ENCODE peak calls at places on chromosomes 16 and 17, in five cellular contexts. T is activated naive CD8-positive, alpha-beta T cell treated with anti-CD3 and anti-CD28 coated beads for 36 hours; V is ascending aorta; O is naive thymus-derived CD8-positive, alpha-beta T cell; U is NCI-H1694 treated with DMSO at 0.1 percent for 48 hours. R is an unnamed sample.

GRCh38 chr16:8931864-8932263 is 31.8 kb downstream of the USP7 start:
- DNase-seq in O (peak), V (no peak), U (no peak), T (no peak), R (peak)

GRCh38 chr16:68298907-68299515 is 11.7 kb downstream of the SLC7A6OS start:
- DNase-seq in T (no peak), V (no peak), U (peak), O (no peak), R (no peak)

GRCh38 chr17:37742762-37743611 is 1.9 kb downstream of the HNF1B start:
- DNase-seq in O (no peak), U (no peak), V (no peak), T (peak), R (no peak)

GRCh38 chr16:54936979-54937672 is 6.5 kb downstream of the IRX5 start:
- DNase-seq in T (no peak), O (no peak), U (no peak), V (no peak), R (no peak)

GRCh38 chr16:64586756-64587155 is 535.1 kb downstream of the CDH11 start:
- DNase-seq in O (no peak), T (no peak), U (peak), V (no peak), R (no peak)

GRCh38 chr16:54275956-54276355 is 10.6 kb downstream of the IRX3 start:
- DNase-seq in O (no peak), T (no peak), U (no peak), V (peak), R (no peak)

GRCh38 chr17:67570797-67571196 is 146.9 kb upstream of the NOL11 start:
- DNase-seq in T (no peak), V (no peak), U (no peak), O (no peak), R (no peak)

GRCh38 chr17:44820631-44821196 is 9.4 kb downstream of the GJC1 start:
- DNase-seq in T (no peak), O (no peak), U (peak), V (no peak), R (no peak)

GRCh38 chr17:75845058-75845711 is 981 bp upstream of the UNC13D start:
- DNase-seq in T (peak), U (peak), O (no peak), V (peak), R (peak)

GRCh38 chr16:82432261-82432660 is 194.5 kb upstream of the CDH13 start:
- DNase-seq in U (peak), O (no peak), V (no peak), T (no peak), R (no peak)

GRCh38 chr17:68460715-68461114 is 3.4 kb upstream of the WIPI1 start:
- DNase-seq in U (no peak), V (no peak), O (no peak), T (no peak), R (peak)

GRCh38 chr17:75270218-75270965 is 639 bp downstream of the MIF4GD start:
- DNase-seq in O (peak), V (peak), U (peak), T (peak), R (peak)

GRCh38 chr16:84941916-84942315 is 69.4 kb downstream of the ZDHHC7 start:
- DNase-seq in O (no peak), U (no peak), V (no peak), T (no peak), R (no peak)

GRCh38 chr16:27174798-27175197 is 28.5 kb upstream of the KDM8 start:
- DNase-seq in T (no peak), U (no peak), V (no peak), O (no peak), R (no peak)

GRCh38 chr16:1443980-1444729 is at the start of gene CCDC154:
- DNase-seq in V (no peak), O (no peak), U (no peak), T (no peak), R (no peak)

R was measured in OCI-LY7.